ENCODE peak calls at places on chromosomes 11 and 22, in six cellular contexts. Z is SIG-M5; E is RWPE1; V is stimulated activated CD4-positive, alpha-beta T cell treated with anti-CD3 and anti-CD28 coated beads, Interleukin-12 subunit alpha, Interleukin-12 subunit beta, amount 100 ng/mL, for 24 hours; R is activated T-helper 1 cell treated with anti-CD3 and anti-CD28 coated beads, Interleukin-12 subunit alpha, Interleukin-12 subunit beta, Interleukin-2, Interleukin-4 antibody, amounts not matched to agents 30 ng/mL and 10 ng/mL and 1 ng/mL, durations not matched to agents 14 hours and 24 hours and 36 hours; I is SW 1271. D is an unnamed sample.

GRCh38 chr22:48511781-48512327 is 1315.8 kb downstream of the BRD1 start:
- DNase-seq in Z (no peak), E (no peak), V (no peak), R (no peak), I (no peak), D (no peak)

GRCh38 chr22:47053865-47054185 is 291.4 kb downstream of the TBC1D22A start:
- DNase-seq in Z (no peak), E (no peak), V (no peak), R (no peak), I (no peak), D (no peak)

GRCh38 chr22:45317551-45318167 is 7.9 kb downstream of the FAM118A start:
- DNase-seq in Z (no peak), E (no peak), V (no peak), R (no peak), I (no peak), D (no peak)

GRCh38 chr11:119371778-119372182 is 9.7 kb downstream of the USP2 start:
- DNase-seq in Z (no peak), E (no peak), V (no peak), R (no peak), I (no peak), D (peak)

GRCh38 chr11:64875369-64876225 is 2.8 kb downstream of the EHD1 start:
- DNase-seq in Z (peak), E (no peak), V (no peak), R (no peak), I (no peak), D (no peak)

GRCh38 chr11:28962492-28962891 is 854.3 kb downstream of the METTL15 start:
- DNase-seq in Z (no peak), E (peak), V (no peak), R (no peak), I (no peak), D (no peak)

GRCh38 chr22:43326342-43326825 is 16.8 kb downstream of the SCUBE1 start:
- DNase-seq in Z (no peak), E (no peak), V (no peak), R (no peak), I (no peak), D (no peak)

GRCh38 chr22:29308791-29309262 is 2.4 kb downstream of the GAS2L1 start:
- DNase-seq in Z (no peak), E (peak), V (no peak), R (no peak), I (peak), D (no peak)

GRCh38 chr22:31055322-31056159 is 25.6 kb upstream of the SMTN start:
- DNase-seq in Z (no peak), E (peak), V (no peak), R (no peak), I (no peak), D (peak)